ENCODE peak calls at places on chromosome X, in seven cellular contexts. D, Y, Q, A, F, J and C are unnamed samples.

GRCh38 chrX:106972896-106973295 is 27.1 kb downstream of the MORC4 start:
- DNase-seq in D (no peak), Y (no peak), Q (no peak), A (no peak), F (no peak), J (no peak), C (no peak)

GRCh38 chrX:13009844-13010243 is 34.6 kb downstream of the FAM9C start:
- DNase-seq in D (no peak), Y (no peak), Q (no peak), A (no peak), F (no peak), J (no peak), C (no peak)

GRCh38 chrX:74325130-74326059 is 21.4 kb downstream of the ZCCHC13 start:
- DNase-seq in D (no peak), Y (no peak), Q (peak; percentile 89), A (no peak), F (no peak), J (no peak), C (no peak)

GRCh38 chrX:115268421-115268820 is 21.1 kb upstream of the LUZP4 start:
- DNase-seq in D (no peak), Y (no peak), Q (peak; percentile 57), A (peak; percentile 13), F (no peak), J (peak; percentile 1), C (no peak)

GRCh38 chrX:111847491-111847890 is 28.5 kb upstream of the TRPC5OS start:
- DNase-seq in D (no peak), Y (no peak), Q (no peak), A (no peak), F (no peak), J (no peak), C (no peak)

GRCh38 chrX:13369541-13370140 is 49.8 kb upstream of the ATXN3L start:
- DNase-seq in D (no peak), Y (no peak), Q (no peak), A (no peak), F (no peak), J (no peak), C (no peak)

GRCh38 chrX:96182366-96182765 is 502.3 kb upstream of the DIAPH2 start:
- DNase-seq in D (no peak), Y (peak; percentile 24), Q (peak; percentile 72), A (no peak), F (no peak), J (peak; percentile 55), C (no peak)

GRCh38 chrX:6852121-6852520 is 295.4 kb upstream of the STS start:
- DNase-seq in D (no peak), Y (no peak), Q (no peak), A (no peak), F (no peak), J (no peak), C (no peak)

GRCh38 chrX:129754266-129755024 is 15.7 kb downstream of the XPNPEP2 start:
- DNase-seq in D (peak; percentile 72), Y (no peak), Q (peak; percentile 65), A (no peak), F (no peak), J (peak; percentile 4), C (no peak)

GRCh38 chrX:130834149-130834548 is 68.9 kb downstream of the ENOX2 start:
- DNase-seq in D (no peak), Y (no peak), Q (peak; percentile 59), A (no peak), F (no peak), J (peak; percentile 1), C (no peak)

GRCh38 chrX:65596270-65596669 is 61.7 kb upstream of the LAS1L start:
- DNase-seq in D (no peak), Y (peak; percentile 24), Q (no peak), A (no peak), F (no peak), J (peak; percentile 54), C (no peak)

GRCh38 chrX:36961590-36961989 is 46.6 kb upstream of the FAM47C start:
- DNase-seq in D (no peak), Y (no peak), Q (no peak), A (peak; percentile 15), F (no peak), J (no peak), C (no peak)

GRCh38 chrX:38232287-38232686 is 11.6 kb upstream of the SRPX start:
- DNase-seq in D (no peak), Y (no peak), Q (no peak), A (no peak), F (no peak), J (no peak), C (no peak)

GRCh38 chrX:13110427-13111324 is 66.3 kb upstream of the FAM9C start:
- DNase-seq in D (no peak), Y (peak; percentile 51), Q (peak; percentile 6), A (peak; percentile 33), F (peak; percentile 6), J (peak; percentile 89), C (peak; percentile 90)

GRCh38 chrX:9466115-9466495 is 1.2 kb downstream of the TBL1X start:
- DNase-seq in D (peak; percentile 89), Y (peak; percentile 51), Q (peak; percentile 41), A (no peak), F (peak; percentile 29), J (peak; percentile 23), C (no peak)

GRCh38 chrX:125810856-125811255 is 355.2 kb downstream of the DCAF12L2 start:
- DNase-seq in D (no peak), Y (no peak), Q (no peak), A (no peak), F (no peak), J (no peak), C (no peak)

GRCh38 chrX:24371391-24371972 is 11.0 kb downstream of the SUPT20HL1 start:
- DNase-seq in D (no peak), Y (peak; percentile 60), Q (peak; percentile 87), A (peak; percentile 44), F (peak; percentile 28), J (peak; percentile 48), C (no peak)

GRCh38 chrX:13742397-13743176 is 8.0 kb downstream of the OFD1 start:
- DNase-seq in D (no peak), Y (peak; percentile 15), Q (peak; percentile 16), A (no peak), F (no peak), J (no peak), C (no peak)

GRCh38 chrX:50281253-50281652 is 76.7 kb downstream of the CCNB3 start:
- DNase-seq in D (no peak), Y (no peak), Q (no peak), A (no peak), F (no peak), J (no peak), C (no peak)
- TF ChIP-seq POLR2AphosphoS5 in D (no peak), Y (no peak), Q (no peak), A (no peak), F (no peak), J (no peak), C (no peak)

GRCh38 chrX:100409316-100410082 is 574 bp downstream of the PCDH19 start:
- DNase-seq in D (no peak), Y (no peak), Q (peak; percentile 35), A (no peak), F (no peak), J (no peak), C (no peak)
- H3K4me3 ChIP-seq in D (peak overlapping the region; percentile 64), Y (peak overlapping the region; percentile 49), Q (peak overlapping the region; percentile 55), A (peak overlapping the region; percentile 24), F (peak overlapping the region; percentile 18), J (no peak overlapping the region), C (peak overlapping the region; percentile 38)

GRCh38 chrX:136691028-136691809 is 43.3 kb downstream of the CD40LG start:
- DNase-seq in D (no peak), Y (no peak), Q (no peak), A (no peak), F (no peak), J (no peak), C (no peak)

GRCh38 chrX:136689441-136689840 is 41.5 kb downstream of the CD40LG start:
- DNase-seq in D (no peak), Y (no peak), Q (peak; percentile 60), A (no peak), F (no peak), J (no peak), C (no peak)

GRCh38 chrX:136692271-136692670 is 44.3 kb downstream of the CD40LG start:
- DNase-seq in D (no peak), Y (no peak), Q (no peak), A (no peak), F (no peak), J (no peak), C (no peak)

GRCh38 chrX:136684120-136684519 is 36.2 kb downstream of the CD40LG start:
- DNase-seq in D (no peak), Y (no peak), Q (no peak), A (no peak), F (no peak), J (no peak), C (no peak)

DNA sequence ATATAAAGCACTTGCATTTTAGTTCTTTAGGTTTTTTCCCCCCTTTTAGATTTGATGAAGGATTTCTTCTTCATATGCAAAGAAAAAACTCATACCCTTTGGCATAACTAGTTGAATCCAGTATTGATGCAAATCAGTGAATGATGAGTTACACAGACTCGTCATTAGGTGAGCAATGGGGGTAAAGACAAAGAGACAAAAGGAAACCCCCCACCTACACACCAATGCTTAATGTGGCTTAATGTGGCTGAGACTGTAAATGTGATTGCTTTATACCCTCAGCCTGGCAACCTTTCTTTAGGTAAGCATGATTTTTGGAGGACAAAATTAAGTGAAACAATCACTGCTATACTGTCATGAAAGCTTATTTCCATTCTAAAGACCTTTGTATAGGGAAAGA is 39.5 kb downstream of the CD40LG start:
- DNase-seq in D (no peak), Y (no peak), Q (no peak), A (no peak), F (no peak), J (no peak), C (no peak)
- TF ChIP-seq POLR2AphosphoS5 in D (no peak), Y (no peak), Q (no peak), A (no peak), F (no peak), J (no peak), C (no peak)

GRCh38 chrX:153457136-153457825 is 11.4 kb upstream of the TREX2 start:
- DNase-seq in D (peak; percentile 67), Y (no peak), Q (no peak), A (no peak), F (no peak), J (no peak), C (no peak)

GRCh38 chrX:153455571-153455970 is 9.7 kb upstream of the TREX2 start:
- DNase-seq in D (no peak), Y (no peak), Q (no peak), A (no peak), F (no peak), J (no peak), C (no peak)

GRCh38 chrX:153456161-153456560 is 10.3 kb upstream of the TREX2 start:
- DNase-seq in D (no peak), Y (no peak), Q (no peak), A (no peak), F (peak; percentile 41), J (no peak), C (no peak)

GRCh38 chrX:153457827-153458466 is 12.1 kb upstream of the TREX2 start:
- DNase-seq in D (peak; percentile 71), Y (no peak), Q (no peak), A (no peak), F (no peak), J (no peak), C (no peak)

DNA sequence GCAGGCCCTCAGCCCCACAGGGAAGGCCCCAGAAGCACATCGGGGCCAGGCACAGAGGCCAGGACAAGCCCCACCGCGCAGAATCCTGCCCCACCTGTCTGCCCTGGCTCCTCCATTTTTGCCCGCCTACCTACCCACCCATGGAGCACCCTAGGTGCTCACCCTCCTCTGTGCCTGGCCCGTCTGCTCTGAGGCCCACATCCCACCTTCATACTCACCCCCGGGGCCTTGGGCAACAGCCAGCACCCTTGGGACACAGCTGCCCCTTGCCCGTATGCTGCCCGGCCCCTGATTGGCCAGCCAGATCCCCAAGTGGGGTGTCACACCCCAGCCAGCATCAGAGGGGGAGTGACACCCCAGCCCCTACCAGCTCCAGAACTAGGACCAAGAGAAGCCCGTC is 10.8 kb upstream of the TREX2 start:
- DNase-seq in D (no peak), Y (no peak), Q (no peak), A (no peak), F (no peak), J (no peak), C (no peak)
- H3K4me3 ChIP-seq in D (no peak overlapping the region), Y (no peak overlapping the region), Q (no peak overlapping the region), A (no peak overlapping the region), F (no peak overlapping the region), J (no peak overlapping the region), C (no peak overlapping the region)